ENCODE peak calls at places on chromosomes 4 and X, in ten cellular contexts. R, T, B, H, E, U, Q, Z, J and K are unnamed samples.

GRCh38 chr4:2948895-2949781 is 14.1 kb downstream of the NOP14 start:
- DNase-seq in R (peak; percentile 62), T (no peak), B (no peak), H (peak; percentile 32), E (peak; percentile 34), U (peak; percentile 49), Q (no peak), Z (peak; percentile 41), J (peak; percentile 31), K (peak; percentile 62)

GRCh38 chr4:78219825-78220224 is 162.7 kb downstream of the FRAS1 start:
- DNase-seq in R (peak; percentile 88), T (no peak), B (no peak), H (no peak), E (no peak), U (no peak), Q (no peak), Z (no peak), J (no peak), K (no peak)

GRCh38 chr4:24312261-24312913 is 272.0 kb downstream of the DHX15 start:
- DNase-seq in R (no peak), T (no peak), B (no peak), H (no peak), E (no peak), U (no peak), Q (no peak), Z (no peak), J (no peak), K (no peak)

GRCh38 chr4:72295966-72296557 is 264.3 kb downstream of the NPFFR2 start:
- DNase-seq in R (peak; percentile 75), T (no peak), B (no peak), H (peak; percentile 44), E (no peak), U (no peak), Q (peak; percentile 49), Z (no peak), J (peak; percentile 11), K (peak; percentile 72)

GRCh38 chr4:10917475-10918103 is 233.0 kb upstream of the CLNK start:
- DNase-seq in R (no peak), T (peak; percentile 97), B (no peak), H (no peak), E (no peak), U (no peak), Q (peak; percentile 63), Z (no peak), J (no peak), K (no peak)

GRCh38 chrX:50067435-50068292 is 133.1 kb downstream of the AKAP4 start:
- DNase-seq in R (peak; percentile 94), T (peak; percentile 78), B (no peak), H (peak; percentile 44), E (peak; percentile 39), U (no peak), Q (peak; percentile 33), Z (no peak), J (no peak), K (no peak)

GRCh38 chrX:73765776-73766465 is 202.9 kb downstream of the CHIC1 start:
- DNase-seq in R (no peak), T (peak; percentile 3), B (no peak), H (no peak), E (no peak), U (no peak), Q (peak; percentile 50), Z (no peak), J (peak; percentile 33), K (peak; percentile 94)

GRCh38 chr4:187232201-187232600 is 508.5 kb upstream of the FAT1 start:
- DNase-seq in R (no peak), T (no peak), B (no peak), H (no peak), E (no peak), U (no peak), Q (no peak), Z (no peak), J (no peak), K (no peak)

GRCh38 chr4:8255698-8256441 is 13.7 kb upstream of the HTRA3 start:
- DNase-seq in R (peak; percentile 53), T (no peak), B (no peak), H (no peak), E (no peak), U (peak; percentile 90), Q (no peak), Z (no peak), J (no peak), K (no peak)

GRCh38 chr4:170651786-170652185 is 562.0 kb upstream of the AADAT start:
- DNase-seq in R (no peak), T (no peak), B (no peak), H (no peak), E (no peak), U (no peak), Q (no peak), Z (no peak), J (no peak), K (no peak)

GRCh38 chr4:54784188-54784671 is 126.5 kb downstream of the KIT start:
- DNase-seq in R (no peak), T (no peak), B (no peak), H (peak; percentile 24), E (peak; percentile 44), U (peak; percentile 93), Q (peak; percentile 87), Z (no peak), J (no peak), K (no peak)

GRCh38 chr4:107685740-107686139 is 34.3 kb downstream of the PAPSS1 start:
- DNase-seq in R (peak; percentile 79), T (no peak), B (no peak), H (no peak), E (no peak), U (no peak), Q (no peak), Z (no peak), J (no peak), K (no peak)

GRCh38 chrX:133151320-133151719 is 54.4 kb upstream of the USP26 start:
- DNase-seq in R (peak; percentile 3), T (no peak), B (no peak), H (no peak), E (no peak), U (no peak), Q (no peak), Z (no peak), J (no peak), K (no peak)

GRCh38 chr4:163256680-163257343 is 75.6 kb downstream of the NPY1R start:
- DNase-seq in R (no peak), T (no peak), B (no peak), H (no peak), E (no peak), U (no peak), Q (peak; percentile 12), Z (no peak), J (no peak), K (no peak)

GRCh38 chr4:14529653-14530052 is 472.6 kb upstream of the CPEB2 start:
- DNase-seq in R (peak; percentile 79), T (no peak), B (no peak), H (peak; percentile 49), E (no peak), U (no peak), Q (no peak), Z (no peak), J (no peak), K (no peak)

GRCh38 chrX:106170318-106170717 is 2.2 kb downstream of the PWWP3B start:
- DNase-seq in R (peak; percentile 0), T (no peak), B (no peak), H (no peak), E (no peak), U (peak; percentile 24), Q (no peak), Z (no peak), J (no peak), K (peak; percentile 48)

GRCh38 chr4:48215977-48216376 is 53.7 kb downstream of the TEC start:
- DNase-seq in R (no peak), T (no peak), B (no peak), H (no peak), E (no peak), U (no peak), Q (no peak), Z (no peak), J (no peak), K (no peak)

GRCh38 chrX:34810911-34811310 is 131.7 kb upstream of the FAM47B start:
- DNase-seq in R (no peak), T (no peak), B (no peak), H (peak; percentile 39), E (no peak), U (no peak), Q (no peak), Z (no peak), J (no peak), K (no peak)

GRCh38 chr4:128916832-128917231 is 107.3 kb downstream of the JADE1 start:
- DNase-seq in R (no peak), T (no peak), B (no peak), H (no peak), E (no peak), U (no peak), Q (no peak), Z (no peak), J (peak; percentile 2), K (no peak)

GRCh38 chrX:28582494-28582893 is 4.8 kb upstream of the IL1RAPL1 start:
- DNase-seq in R (no peak), T (no peak), B (no peak), H (no peak), E (no peak), U (no peak), Q (no peak), Z (no peak), J (no peak), K (no peak)

GRCh38 chr4:128364565-128364964 is 77.0 kb upstream of the PGRMC2 start:
- DNase-seq in R (no peak), T (no peak), B (no peak), H (peak; percentile 67), E (no peak), U (no peak), Q (no peak), Z (no peak), J (no peak), K (no peak)

GRCh38 chr4:17324431-17324830 is 187.5 kb downstream of the QDPR start:
- DNase-seq in R (peak; percentile 64), T (no peak), B (peak; percentile 19), H (peak; percentile 73), E (peak; percentile 54), U (peak; percentile 55), Q (no peak), Z (peak; percentile 64), J (peak; percentile 69), K (peak; percentile 84)

GRCh38 chr4:155914782-155915181 is 11.3 kb downstream of the TDO2 start:
- DNase-seq in R (no peak), T (no peak), B (no peak), H (no peak), E (no peak), U (no peak), Q (no peak), Z (no peak), J (no peak), K (no peak)

GRCh38 chr4:74716436-74716765 is 77.9 kb downstream of the BTC start:
- DNase-seq in R (no peak), T (no peak), B (no peak), H (no peak), E (no peak), U (no peak), Q (no peak), Z (no peak), J (no peak), K (no peak)

GRCh38 chr4:3445111-3445820 is 3.5 kb downstream of the HGFAC start:
- DNase-seq in R (no peak), T (no peak), B (no peak), H (no peak), E (no peak), U (peak; percentile 30), Q (no peak), Z (no peak), J (no peak), K (no peak)

GRCh38 chr4:19478791-19479190 is 772.9 kb upstream of the SLIT2 start:
- DNase-seq in R (no peak), T (no peak), B (no peak), H (peak; percentile 53), E (no peak), U (no peak), Q (no peak), Z (no peak), J (no peak), K (no peak)